ENCODE peak calls at places on chromosome 22, in five cellular contexts. One of them, this sample, is unnamed.
A peak's percentile ranks its signal among the peaks of the same experiment; 100 is the strongest.

GRCh38 chr22:41382098-41382578 is 396 bp downstream of the TEF start:
- DNase-seq in body of pancreas: peak; percentile 66
- DNase-seq in HFFc6: no peak
- DNase-seq in astrocyte: no peak
- DNase-seq in AG08395: peak; percentile 87
- DNase-seq in this sample: no peak

GRCh38 chr22:38270091-38270972 is 2.5 kb downstream of the TMEM184B start:
- DNase-seq in AG08395: no peak
- DNase-seq in HFFc6: no peak
- DNase-seq in astrocyte: no peak
- DNase-seq in body of pancreas: no peak
- DNase-seq in this sample: no peak

GRCh38 chr22:50123119-50123518 is 33.3 kb downstream of the MOV10L1 start:
- DNase-seq in HFFc6: no peak
- DNase-seq in AG08395: no peak
- DNase-seq in body of pancreas: no peak
- DNase-seq in astrocyte: no peak
- DNase-seq in this sample: no peak

GRCh38 chr22:44205713-44206645 is 25.3 kb downstream of the PARVG start:
- DNase-seq in body of pancreas: no peak
- DNase-seq in HFFc6: no peak
- DNase-seq in AG08395: no peak
- DNase-seq in astrocyte: no peak
- DNase-seq in this sample: no peak

GRCh38 chr22:44229809-44230208 is 49.1 kb downstream of the PARVG start:
- DNase-seq in AG08395: no peak
- DNase-seq in HFFc6: no peak
- DNase-seq in body of pancreas: no peak
- DNase-seq in astrocyte: no peak
- DNase-seq in this sample: no peak

GRCh38 chr22:40399661-40400060 is 29.3 kb downstream of the SGSM3 start:
- DNase-seq in AG08395: no peak
- DNase-seq in astrocyte: no peak
- DNase-seq in HFFc6: no peak
- DNase-seq in body of pancreas: no peak
- DNase-seq in this sample: no peak

GRCh38 chr22:49530671-49531532 is 296.8 kb downstream of the BRD1 start:
- DNase-seq in AG08395: no peak
- DNase-seq in astrocyte: no peak
- DNase-seq in body of pancreas: no peak
- DNase-seq in HFFc6: no peak
- DNase-seq in this sample: no peak

GRCh38 chr22:33823552-33823951 is 96.7 kb downstream of the LARGE1 start:
- DNase-seq in astrocyte: peak; percentile 47
- DNase-seq in AG08395: no peak
- DNase-seq in body of pancreas: no peak
- DNase-seq in HFFc6: no peak
- DNase-seq in this sample: peak; percentile 75

GRCh38 chr22:47192106-47192650 is 429.7 kb downstream of the TBC1D22A start:
- DNase-seq in HFFc6: no peak
- DNase-seq in astrocyte: no peak
- DNase-seq in body of pancreas: peak; percentile 8
- DNase-seq in AG08395: no peak
- DNase-seq in this sample: no peak

GRCh38 chr22:40204331-40205116 is 26.8 kb downstream of the TNRC6B start:
- DNase-seq in astrocyte: peak; percentile 65
- DNase-seq in body of pancreas: no peak
- DNase-seq in HFFc6: peak; percentile 69
- DNase-seq in AG08395: peak; percentile 92
- DNase-seq in this sample: peak; percentile 52

GRCh38 chr22:23478175-23478574 is 101.9 kb downstream of the IGLL1 start:
- DNase-seq in body of pancreas: no peak
- DNase-seq in AG08395: no peak
- DNase-seq in astrocyte: no peak
- DNase-seq in HFFc6: no peak
- DNase-seq in this sample: no peak

GRCh38 chr22:48258841-48259240 is 1496.4 kb downstream of the TBC1D22A start:
- DNase-seq in body of pancreas: no peak
- DNase-seq in astrocyte: no peak
- DNase-seq in HFFc6: no peak
- DNase-seq in AG08395: no peak
- DNase-seq in this sample: no peak

GRCh38 chr22:32896951-32897350 is 95.4 kb downstream of the TIMP3 start:
- DNase-seq in astrocyte: no peak
- DNase-seq in AG08395: no peak
- DNase-seq in body of pancreas: no peak
- DNase-seq in HFFc6: no peak
- DNase-seq in this sample: no peak

GRCh38 chr22:39908737-39909136 is 7.9 kb downstream of the GRAP2 start:
- DNase-seq in HFFc6: peak; percentile 12
- DNase-seq in astrocyte: peak; percentile 4
- DNase-seq in AG08395: peak; percentile 14
- DNase-seq in body of pancreas: no peak
- DNase-seq in this sample: peak; percentile 14

GRCh38 chr22:50199836-50200332 is 927 bp upstream of the SELENOO start:
- DNase-seq in HFFc6: no peak
- DNase-seq in astrocyte: no peak
- DNase-seq in body of pancreas: no peak
- DNase-seq in AG08395: peak; percentile 27
- DNase-seq in this sample: no peak

GRCh38 chr22:22685586-22685985 is 41.2 kb downstream of the GGTLC2 start:
- DNase-seq in AG08395: no peak
- DNase-seq in body of pancreas: no peak
- DNase-seq in astrocyte: no peak
- DNase-seq in HFFc6: no peak
- DNase-seq in this sample: no peak

GRCh38 chr22:31647516-31647915 is 14.5 kb downstream of the PISD start:
- DNase-seq in AG08395: peak; percentile 30
- DNase-seq in HFFc6: peak; percentile 87
- DNase-seq in astrocyte: peak; percentile 82
- DNase-seq in body of pancreas: no peak
- DNase-seq in this sample: peak; percentile 86

GRCh38 chr22:25775501-25775900 is 33.5 kb downstream of the MYO18B start:
- DNase-seq in AG08395: no peak
- DNase-seq in HFFc6: no peak
- DNase-seq in body of pancreas: no peak
- DNase-seq in astrocyte: peak; percentile 60
- DNase-seq in this sample: peak; percentile 59

GRCh38 chr22:40733919-40734318 is 54.6 kb downstream of the MCHR1 start:
- DNase-seq in HFFc6: no peak
- DNase-seq in AG08395: no peak
- DNase-seq in body of pancreas: no peak
- DNase-seq in astrocyte: no peak
- DNase-seq in this sample: no peak

GRCh38 chr22:46631113-46631512 is 10.9 kb downstream of the GRAMD4 start:
- DNase-seq in astrocyte: no peak
- DNase-seq in AG08395: no peak
- DNase-seq in body of pancreas: no peak
- DNase-seq in HFFc6: no peak
- DNase-seq in this sample: no peak

GRCh38 chr22:23397618-23398567 is 182.2 kb downstream of the IGLL1 start:
- DNase-seq in astrocyte: no peak
- DNase-seq in body of pancreas: no peak
- DNase-seq in AG08395: no peak
- DNase-seq in HFFc6: no peak
- DNase-seq in this sample: no peak

GRCh38 chr22:21816787-21817496 is 50.5 kb downstream of the MAPK1 start:
- DNase-seq in astrocyte: peak; percentile 91
- DNase-seq in HFFc6: peak; percentile 94
- DNase-seq in AG08395: peak; percentile 89
- DNase-seq in body of pancreas: no peak
- DNase-seq in this sample: peak; percentile 80

GRCh38 chr22:39452740-39453040 is 4.1 kb upstream of the MGAT3 start:
- DNase-seq in astrocyte: no peak
- DNase-seq in body of pancreas: no peak
- DNase-seq in HFFc6: no peak
- DNase-seq in AG08395: no peak
- DNase-seq in this sample: no peak

GRCh38 chr22:47277001-47277400 is 514.6 kb downstream of the TBC1D22A start:
- DNase-seq in AG08395: no peak
- DNase-seq in body of pancreas: no peak
- DNase-seq in astrocyte: no peak
- DNase-seq in HFFc6: no peak
- DNase-seq in this sample: no peak